ENCODE peak calls at places on chromosomes 4 and X, in four cellular contexts. W is transverse colon, T is tibial nerve, D is sigmoid colon. J is an unnamed sample.

GRCh38 chrX:17323397-17323796 is 51.6 kb upstream of the NHS start:
- DNase-seq in W (no peak), T (no peak), D (no peak), J (no peak)

GRCh38 chrX:56764153-56764974 is 35.3 kb downstream of the NBDY start:
- DNase-seq in W (peak; percentile 83), T (no peak), D (peak; percentile 91), J (peak; percentile 55)

GRCh38 chrX:13658602-13659001 is 5.7 kb downstream of the TCEANC start:
- DNase-seq in W (no peak), T (no peak), D (no peak), J (no peak)

GRCh38 chr4:39730067-39730466 is 32.1 kb downstream of the UBE2K start:
- DNase-seq in W (no peak), T (no peak), D (no peak), J (no peak)

GRCh38 chr4:19523964-19524363 is 727.7 kb upstream of the SLIT2 start:
- DNase-seq in W (no peak), T (no peak), D (no peak), J (no peak)

GRCh38 chr4:714087-714486 is 8.5 kb downstream of the PCGF3 start:
- DNase-seq in W (no peak), T (no peak), D (no peak), J (no peak)

GRCh38 chr4:67885727-67886126 is 1.9 kb upstream of the TMPRSS11D start:
- DNase-seq in W (no peak), T (no peak), D (no peak), J (no peak)

GRCh38 chr4:168119870-168120269 is 27.5 kb downstream of the ANXA10 start:
- DNase-seq in W (no peak), T (no peak), D (no peak), J (no peak)

GRCh38 chrX:134502686-134503085 is 42.7 kb downstream of the HPRT1 start:
- DNase-seq in W (no peak), T (no peak), D (no peak), J (no peak)

GRCh38 chr4:111398906-111399330 is 746.3 kb upstream of the FAM241A start:
- DNase-seq in W (no peak), T (no peak), D (no peak), J (no peak)

GRCh38 chrX:138858946-138859345 is 147.4 kb upstream of the FGF13 start:
- DNase-seq in W (no peak), T (no peak), D (no peak), J (no peak)

GRCh38 chrX:3990569-3990968 is 277.1 kb upstream of the PRKX start:
- DNase-seq in W (no peak), T (no peak), D (no peak), J (no peak)

GRCh38 chr4:88511236-88511635 is 12.3 kb downstream of the PYURF start:
- DNase-seq in W (no peak), T (no peak), D (no peak), J (no peak)

GRCh38 chrX:13938766-13939530 is 90.7 kb downstream of the GEMIN8 start:
- DNase-seq in W (no peak), T (no peak), D (no peak), J (no peak)

GRCh38 chrX:124216396-124217124 is 115.9 kb upstream of the TEX13D start:
- DNase-seq in W (no peak), T (no peak), D (no peak), J (no peak)

GRCh38 chr4:152399246-152399645 is 136.6 kb downstream of the FBXW7 start:
- DNase-seq in W (no peak), T (no peak), D (no peak), J (no peak)

GRCh38 chr4:48109413-48110263 is 24.4 kb downstream of the TXK start:
- DNase-seq in W (no peak), T (no peak), D (no peak), J (no peak)

DNA sequence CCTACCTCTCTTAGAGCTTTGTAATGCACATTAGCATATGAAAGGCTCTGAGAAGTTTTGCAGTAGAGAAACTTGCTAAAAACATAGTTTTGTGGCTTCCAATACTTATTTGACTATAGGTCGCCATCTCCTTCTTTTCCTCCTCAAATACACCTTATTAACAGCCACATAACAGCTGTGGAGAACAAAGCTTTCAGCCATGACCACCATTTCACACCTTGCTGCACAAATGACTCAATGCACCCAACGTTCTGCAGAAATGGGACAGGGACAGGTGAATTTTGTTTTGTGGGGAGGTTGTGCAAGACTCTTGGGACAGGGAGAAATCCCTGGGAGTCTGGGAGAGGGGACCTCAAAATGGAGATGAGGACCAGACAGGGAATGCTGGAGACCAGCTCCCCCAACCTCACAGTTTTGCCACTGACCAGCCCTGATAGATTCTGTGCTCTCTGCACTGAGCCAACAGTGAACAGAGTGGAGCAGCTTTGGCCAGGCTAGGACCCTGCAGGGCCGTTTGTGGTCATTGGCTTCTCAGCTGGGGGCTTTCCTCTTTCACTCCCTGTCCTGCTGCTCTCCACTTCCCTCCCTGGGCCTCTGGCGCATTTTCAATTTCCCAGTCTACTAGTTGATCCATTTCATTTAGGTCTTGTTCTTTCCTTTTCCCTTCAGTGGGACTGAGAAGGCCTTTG is 16.6 kb downstream of the FRMPD3 start:
- DNase-seq in W (no peak), T (no peak), D (no peak), J (no peak)
- TF ChIP-seq EP300 in W (no peak), T (no peak), D (no peak), J (no peak)

GRCh38 chr4:140049024-140049923 is 104.7 kb downstream of the MAML3 start:
- DNase-seq in W (peak; percentile 64), T (no peak), D (peak; percentile 72), J (no peak)
- TF ChIP-seq EP300 in W (no peak), T (peak; percentile 20), D (no peak), J (no peak)

GRCh38 chr4:182877326-182877883 is 39.8 kb downstream of the DCTD start:
- DNase-seq in W (no peak), T (no peak), D (peak; percentile 29), J (no peak)
- TF ChIP-seq EP300 in W (no peak), T (no peak), D (no peak), J (no peak)

DNA sequence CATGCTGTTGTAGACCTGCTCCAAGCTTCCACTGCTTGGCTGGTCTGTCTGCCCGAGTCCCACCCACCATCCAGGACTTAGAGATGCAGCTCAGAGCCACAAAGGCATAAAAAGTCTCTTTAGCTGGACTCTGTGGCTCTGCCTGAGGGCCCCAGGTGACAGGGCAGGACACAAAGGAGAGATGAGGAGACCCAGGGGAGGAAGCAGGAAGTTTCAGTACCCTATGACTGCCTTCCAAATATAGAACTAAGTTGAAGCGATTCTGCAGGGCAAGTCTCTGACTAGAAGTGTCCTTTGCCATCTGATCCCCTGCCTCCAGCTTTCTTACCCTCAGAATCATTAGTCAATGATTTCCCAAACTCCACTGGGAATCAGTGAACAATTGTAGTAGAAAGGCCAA is 11.2 kb upstream of the CXCR3 start:
- DNase-seq in W (no peak), T (no peak), D (no peak), J (no peak)
- TF ChIP-seq EP300 in W (no peak), T (no peak), D (no peak), J (no peak)

DNA sequence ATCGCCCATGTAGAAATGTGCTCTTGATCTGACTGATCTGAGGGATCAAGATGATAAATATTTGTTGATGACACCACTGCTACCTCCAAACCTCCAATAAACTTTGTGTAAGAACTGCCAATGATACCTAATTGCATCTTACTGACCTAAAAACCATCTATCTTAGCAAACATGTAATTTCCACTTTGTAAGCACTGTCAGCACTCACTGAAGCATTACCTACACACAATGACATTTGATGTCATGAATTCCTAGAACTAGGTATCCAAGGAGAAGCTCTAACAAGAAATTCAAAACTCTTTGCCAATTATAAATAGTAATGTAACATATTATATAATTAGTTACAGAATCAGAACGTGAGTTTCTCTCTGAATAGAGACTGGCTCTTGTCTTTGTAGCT is 232.6 kb upstream of the NEIL3 start:
- DNase-seq in W (no peak), T (no peak), D (no peak), J (no peak)
- TF ChIP-seq EP300 in W (no peak), T (no peak), D (no peak), J (no peak)

GRCh38 chr4:158020734-158021346 is 152.0 kb downstream of the GASK1B start:
- DNase-seq in W (no peak), T (no peak), D (no peak), J (no peak)

GRCh38 chr4:158020175-158020574 is 152.7 kb downstream of the GASK1B start:
- DNase-seq in W (peak; percentile 18), T (no peak), D (peak; percentile 80), J (no peak)

DNA sequence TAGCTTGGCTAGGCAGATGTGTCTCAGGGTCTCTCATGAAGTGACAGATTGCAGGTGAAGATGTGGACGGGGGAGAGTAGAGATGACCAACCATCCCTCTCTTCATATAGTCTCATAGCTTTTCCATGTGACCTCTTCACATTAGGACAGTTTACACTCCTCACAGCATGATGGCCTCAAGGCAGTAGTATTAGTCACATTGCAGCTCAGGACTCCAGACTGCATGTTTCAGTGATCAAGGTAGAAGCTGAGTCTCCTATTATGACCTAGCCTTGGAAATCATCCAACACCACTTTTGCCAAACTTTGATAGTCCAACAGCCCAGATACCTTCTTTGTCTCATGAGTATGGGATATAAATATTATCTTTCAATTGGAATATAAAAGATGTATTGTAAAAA is 147.7 kb downstream of the GASK1B start:
- DNase-seq in W (no peak), T (no peak), D (no peak), J (no peak)
- TF ChIP-seq EP300 in W (no peak), T (no peak), D (no peak), J (no peak)

GRCh38 chr4:17614416-17615299 is at the start of gene MED28:
- DNase-seq in W (peak; percentile 97), T (peak; percentile 94), D (peak; percentile 99), J (peak; percentile 99)
- TF ChIP-seq EP300 in W (no peak), T (peak; percentile 98), D (no peak), J (no peak)

GRCh38 chr4:143352052-143352451 is 15.4 kb downstream of the GAB1 start:
- DNase-seq in W (peak; percentile 64), T (no peak), D (no peak), J (no peak)
- TF ChIP-seq EP300 in W (no peak), T (no peak), D (no peak), J (no peak)

GRCh38 chr4:61752617-61753016 is 552.5 kb downstream of the ADGRL3 start:
- DNase-seq in W (no peak), T (no peak), D (no peak), J (no peak)

GRCh38 chr4:61750810-61751209 is 550.7 kb downstream of the ADGRL3 start:
- DNase-seq in W (no peak), T (no peak), D (no peak), J (no peak)

GRCh38 chr4:61753739-61754138 is 553.6 kb downstream of the ADGRL3 start:
- DNase-seq in W (no peak), T (no peak), D (no peak), J (no peak)
- TF ChIP-seq EP300 in W (no peak), T (no peak), D (no peak), J (no peak)